ENCODE peak calls at places on chromosomes 4 and X, in ten cellular contexts. T, S, D, H, A, E, K, C, B and L are unnamed samples.

GRCh38 chrX:1763294-1763693 is 148.4 kb downstream of the ASMT start:
- DNase-seq in T (no peak), S (no peak), D (no peak), H (no peak), A (no peak), E (no peak), K (no peak), C (no peak), B (no peak), L (no peak)

GRCh38 chr4:83139514-83140156 is 25.1 kb upstream of the PLAC8 start:
- DNase-seq in T (no peak), S (no peak), D (no peak), H (no peak), A (no peak), E (no peak), K (no peak), C (peak; percentile 33), B (no peak), L (no peak)

GRCh38 chr4:83114576-83114975 is at the start of gene PLAC8:
- DNase-seq in T (no peak), S (no peak), D (peak; percentile 19), H (no peak), A (peak; percentile 34), E (no peak), K (no peak), C (no peak), B (no peak), L (no peak)

GRCh38 chr4:30837131-30837539 is 117.0 kb downstream of the PCDH7 start:
- DNase-seq in T (no peak), S (no peak), D (peak; percentile 1), H (peak; percentile 16), A (no peak), E (peak; percentile 67), K (no peak), C (no peak), B (no peak), L (no peak)

GRCh38 chr4:180913750-180914149 is 1329.5 kb upstream of the TENM3 start:
- DNase-seq in T (no peak), S (no peak), D (peak; percentile 37), H (peak; percentile 11), A (no peak), E (peak; percentile 24), K (no peak), C (peak; percentile 45), B (no peak), L (no peak)

GRCh38 chr4:16544251-16544721 is 318.0 kb upstream of the TAPT1 start:
- DNase-seq in T (peak; percentile 69), S (peak; percentile 86), D (no peak), H (peak; percentile 56), A (no peak), E (no peak), K (no peak), C (peak; percentile 40), B (peak; percentile 41), L (peak; percentile 26)

GRCh38 chrX:110145854-110146253 is 142.9 kb downstream of the TMEM164 start:
- DNase-seq in T (no peak), S (peak; percentile 22), D (no peak), H (peak; percentile 49), A (peak; percentile 23), E (no peak), K (no peak), C (peak; percentile 54), B (no peak), L (no peak)

GRCh38 chr4:7516116-7516772 is 81.5 kb upstream of the PSAPL1 start:
- DNase-seq in T (no peak), S (peak; percentile 39), D (no peak), H (no peak), A (no peak), E (no peak), K (no peak), C (no peak), B (no peak), L (no peak)

GRCh38 chrX:125503769-125504168 is 184.1 kb downstream of the TEX13C start:
- DNase-seq in T (no peak), S (no peak), D (no peak), H (no peak), A (no peak), E (no peak), K (no peak), C (no peak), B (no peak), L (no peak)

GRCh38 chr4:177128306-177128705 is 181.4 kb upstream of the NEIL3 start:
- DNase-seq in T (no peak), S (no peak), D (peak; percentile 15), H (peak; percentile 84), A (no peak), E (no peak), K (no peak), C (peak; percentile 8), B (no peak), L (no peak)

GRCh38 chr4:76526585-76526990 is 91.6 kb downstream of the SHROOM3 start:
- DNase-seq in T (no peak), S (no peak), D (peak; percentile 7), H (peak; percentile 77), A (no peak), E (peak; percentile 13), K (no peak), C (no peak), B (no peak), L (no peak)

GRCh38 chrX:9464435-9465371 is at the start of gene TBL1X:
- DNase-seq in T (peak; percentile 78), S (peak; percentile 68), D (no peak), H (peak; percentile 40), A (peak; percentile 59), E (peak; percentile 71), K (peak; percentile 8), C (peak; percentile 19), B (peak; percentile 47), L (peak; percentile 71)

GRCh38 chr4:7844247-7844991 is 95.2 kb downstream of the AFAP1 start:
- DNase-seq in T (peak; percentile 79), S (peak; percentile 73), D (peak; percentile 63), H (peak; percentile 97), A (peak; percentile 65), E (peak; percentile 81), K (peak; percentile 74), C (peak; percentile 93), B (peak; percentile 79), L (peak; percentile 88)

DNA sequence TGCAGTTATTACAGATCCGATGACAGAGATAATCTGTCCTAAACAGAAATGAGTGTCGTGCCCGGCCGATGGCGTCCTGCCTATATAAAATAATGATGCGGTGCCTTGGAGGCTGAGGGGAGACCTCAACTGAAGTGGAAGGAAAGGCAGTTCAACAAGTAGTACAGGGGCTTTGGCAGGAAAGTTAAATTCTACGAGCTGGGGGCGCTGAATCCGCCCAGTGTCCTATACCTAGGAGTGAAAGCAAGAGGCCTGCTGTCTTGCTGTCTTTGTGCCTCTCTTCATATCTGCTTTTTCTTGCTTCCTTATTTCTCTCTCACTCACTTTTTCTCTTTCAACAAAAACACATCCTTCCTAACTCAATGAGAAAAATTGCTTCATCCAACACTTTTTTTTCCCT is 82.2 kb upstream of the PRPS2 start:
- DNase-seq in T (no peak), S (no peak), D (no peak), H (no peak), A (no peak), E (peak; percentile 41), K (no peak), C (no peak), B (no peak), L (no peak)
- TF ChIP-seq CTCF in T (no peak), S (no peak), D (no peak), H (no peak), A (no peak), E (peak; percentile 55), K (no peak), C (no peak), B (no peak), L (no peak)

GRCh38 chrX:129823523-129823922 is 20.2 kb downstream of the ZDHHC9 start:
- DNase-seq in T (no peak), S (no peak), D (no peak), H (no peak), A (no peak), E (no peak), K (no peak), C (no peak), B (no peak), L (no peak)
- TF ChIP-seq CTCF in T (peak; percentile 2), S (no peak), D (no peak), H (no peak), A (no peak), E (no peak), K (no peak), C (no peak), B (no peak), L (no peak)

GRCh38 chrX:39245024-39245423 is 443.8 kb downstream of the MID1IP1 start:
- DNase-seq in T (no peak), S (no peak), D (no peak), H (no peak), A (no peak), E (no peak), K (no peak), C (no peak), B (no peak), L (no peak)

GRCh38 chrX:39238017-39238416 is 436.8 kb downstream of the MID1IP1 start:
- DNase-seq in T (no peak), S (no peak), D (no peak), H (no peak), A (no peak), E (no peak), K (no peak), C (no peak), B (no peak), L (no peak)

GRCh38 chrX:39244146-39244545 is 442.9 kb downstream of the MID1IP1 start:
- DNase-seq in T (no peak), S (no peak), D (no peak), H (no peak), A (no peak), E (no peak), K (no peak), C (peak; percentile 32), B (no peak), L (no peak)

GRCh38 chrX:39247536-39247935 is 446.3 kb downstream of the MID1IP1 start:
- DNase-seq in T (no peak), S (no peak), D (no peak), H (no peak), A (no peak), E (no peak), K (no peak), C (no peak), B (no peak), L (no peak)

GRCh38 chrX:39242187-39242586 is 440.9 kb downstream of the MID1IP1 start:
- DNase-seq in T (no peak), S (no peak), D (peak; percentile 32), H (peak; percentile 10), A (peak; percentile 14), E (peak; percentile 44), K (no peak), C (peak; percentile 19), B (peak; percentile 5), L (no peak)
- TF ChIP-seq CTCF in T (peak; percentile 19), S (no peak), D (peak; percentile 29), H (peak; percentile 31), A (peak; percentile 43), E (peak; percentile 56), K (no peak), C (peak; percentile 35), B (peak; percentile 35), L (peak; percentile 24)

GRCh38 chr4:137825505-137825904 is 293.2 kb upstream of the PCDH18 start:
- DNase-seq in T (no peak), S (no peak), D (no peak), H (no peak), A (no peak), E (no peak), K (no peak), C (no peak), B (no peak), L (no peak)

GRCh38 chr4:137823007-137823406 is 290.7 kb upstream of the PCDH18 start:
- DNase-seq in T (no peak), S (no peak), D (peak; percentile 2), H (no peak), A (no peak), E (no peak), K (no peak), C (no peak), B (no peak), L (no peak)

GRCh38 chr4:137819964-137820383 is 287.7 kb upstream of the PCDH18 start:
- DNase-seq in T (no peak), S (no peak), D (peak; percentile 43), H (peak; percentile 79), A (peak; percentile 7), E (peak; percentile 72), K (no peak), C (peak; percentile 63), B (no peak), L (no peak)
- TF ChIP-seq CTCF in T (peak; percentile 18), S (no peak), D (peak; percentile 64), H (peak; percentile 84), A (peak; percentile 69), E (peak; percentile 80), K (no peak), C (peak; percentile 74), B (peak; percentile 33), L (no peak)